ENCODE peak calls at places on chromosomes 13 and 19, in eight cellular contexts. One of them, this sample, is unnamed.
A peak's percentile ranks its signal among the peaks of the same experiment; 100 is the strongest.

GRCh38 chr19:44796701-44797115 is 12.2 kb upstream of the BCAM start:
- DNase-seq in thoracic aorta: no peak
- DNase-seq in AG04450: no peak
- DNase-seq in tibial artery: no peak
- DNase-seq in IMR-90: peak; percentile 23
- DNase-seq in mammary epithelial cell: no peak
- DNase-seq in DND-41: peak; percentile 23
- DNase-seq in AG09309: no peak
- DNase-seq in this sample: peak; percentile 49

GRCh38 chr13:110133425-110134235 is 173.3 kb downstream of the COL4A1 start:
- DNase-seq in thoracic aorta: no peak
- DNase-seq in AG04450: no peak
- DNase-seq in tibial artery: no peak
- DNase-seq in IMR-90: no peak
- DNase-seq in mammary epithelial cell: no peak
- DNase-seq in DND-41: no peak
- DNase-seq in AG09309: no peak
- DNase-seq in this sample: no peak

GRCh38 chr13:89751537-89751936 is 1596.0 kb upstream of the MIR17HG start:
- DNase-seq in thoracic aorta: no peak
- DNase-seq in AG04450: no peak
- DNase-seq in tibial artery: no peak
- DNase-seq in IMR-90: no peak
- DNase-seq in mammary epithelial cell: no peak
- DNase-seq in DND-41: no peak
- DNase-seq in AG09309: no peak
- DNase-seq in this sample: no peak

GRCh38 chr13:52833261-52833660 is 15.2 kb downstream of the PCDH8 start:
- DNase-seq in thoracic aorta: no peak
- DNase-seq in AG04450: no peak
- DNase-seq in tibial artery: no peak
- DNase-seq in IMR-90: no peak
- DNase-seq in mammary epithelial cell: no peak
- DNase-seq in DND-41: no peak
- DNase-seq in AG09309: no peak
- DNase-seq in this sample: no peak

GRCh38 chr19:42402376-42403116 is 12.4 kb upstream of the CNFN start:
- DNase-seq in thoracic aorta: no peak
- DNase-seq in AG04450: no peak
- DNase-seq in tibial artery: no peak
- DNase-seq in IMR-90: no peak
- DNase-seq in mammary epithelial cell: no peak
- DNase-seq in DND-41: no peak
- DNase-seq in AG09309: no peak
- DNase-seq in this sample: no peak

GRCh38 chr19:49080392-49080791 is 4.9 kb upstream of the SNRNP70 start:
- DNase-seq in thoracic aorta: no peak
- DNase-seq in AG04450: no peak
- DNase-seq in tibial artery: no peak
- DNase-seq in IMR-90: no peak
- DNase-seq in mammary epithelial cell: no peak
- DNase-seq in DND-41: no peak
- DNase-seq in AG09309: no peak
- DNase-seq in this sample: no peak

GRCh38 chr13:24834902-24835510 is 71.0 kb downstream of the RNF17 start:
- DNase-seq in thoracic aorta: no peak
- DNase-seq in AG04450: no peak
- DNase-seq in tibial artery: no peak
- DNase-seq in IMR-90: no peak
- DNase-seq in mammary epithelial cell: no peak
- DNase-seq in DND-41: no peak
- DNase-seq in AG09309: no peak
- DNase-seq in this sample: peak; percentile 64

GRCh38 chr13:98142427-98143156 is at the start of gene FARP1:
- DNase-seq in thoracic aorta: no peak
- DNase-seq in AG04450: no peak
- DNase-seq in tibial artery: peak; percentile 88
- DNase-seq in IMR-90: peak; percentile 65
- DNase-seq in mammary epithelial cell: peak; percentile 77
- DNase-seq in DND-41: no peak
- DNase-seq in AG09309: no peak
- DNase-seq in this sample: peak; percentile 80

GRCh38 chr19:16654151-16654550 is 5.8 kb downstream of the SMIM7 start:
- DNase-seq in thoracic aorta: no peak
- DNase-seq in AG04450: no peak
- DNase-seq in tibial artery: no peak
- DNase-seq in IMR-90: no peak
- DNase-seq in mammary epithelial cell: no peak
- DNase-seq in DND-41: peak; percentile 13
- DNase-seq in AG09309: no peak
- DNase-seq in this sample: no peak

GRCh38 chr19:16655727-16656126 is 4.2 kb downstream of the SMIM7 start:
- DNase-seq in thoracic aorta: no peak
- DNase-seq in AG04450: no peak
- DNase-seq in tibial artery: no peak
- DNase-seq in IMR-90: no peak
- DNase-seq in mammary epithelial cell: no peak
- DNase-seq in DND-41: no peak
- DNase-seq in AG09309: no peak
- DNase-seq in this sample: no peak

GRCh38 chr19:16649734-16650133 is 10.2 kb downstream of the SMIM7 start:
- DNase-seq in thoracic aorta: no peak
- DNase-seq in AG04450: no peak
- DNase-seq in tibial artery: no peak
- DNase-seq in IMR-90: no peak
- DNase-seq in mammary epithelial cell: no peak
- DNase-seq in DND-41: no peak
- DNase-seq in AG09309: no peak
- DNase-seq in this sample: no peak

GRCh38 chr19:16654621-16655020 is 5.3 kb downstream of the SMIM7 start:
- DNase-seq in thoracic aorta: no peak
- DNase-seq in AG04450: no peak
- DNase-seq in tibial artery: no peak
- DNase-seq in IMR-90: no peak
- DNase-seq in mammary epithelial cell: no peak
- DNase-seq in DND-41: no peak
- DNase-seq in AG09309: no peak
- DNase-seq in this sample: no peak

GRCh38 chr19:16650821-16651220 is 9.1 kb downstream of the SMIM7 start:
- DNase-seq in thoracic aorta: no peak
- DNase-seq in AG04450: no peak
- DNase-seq in tibial artery: no peak
- DNase-seq in IMR-90: no peak
- DNase-seq in mammary epithelial cell: no peak
- DNase-seq in DND-41: no peak
- DNase-seq in AG09309: no peak
- DNase-seq in this sample: no peak
- TF ChIP-seq CTCF in thoracic aorta: no peak
- TF ChIP-seq CTCF in AG04450: no peak
- TF ChIP-seq CTCF in tibial artery: no peak
- TF ChIP-seq CTCF in IMR-90: no peak
- TF ChIP-seq CTCF in mammary epithelial cell: no peak
- TF ChIP-seq CTCF in DND-41: no peak
- TF ChIP-seq CTCF in AG09309: no peak
- TF ChIP-seq CTCF in this sample: no peak

GRCh38 chr13:37163626-37164365 is 58.3 kb upstream of the CSNK1A1L start:
- DNase-seq in thoracic aorta: no peak
- DNase-seq in AG04450: no peak
- DNase-seq in tibial artery: no peak
- DNase-seq in IMR-90: no peak
- DNase-seq in mammary epithelial cell: no peak
- DNase-seq in DND-41: no peak
- DNase-seq in AG09309: no peak
- DNase-seq in this sample: no peak

GRCh38 chr13:37164635-37165034 is 59.2 kb upstream of the CSNK1A1L start:
- DNase-seq in thoracic aorta: no peak
- DNase-seq in AG04450: no peak
- DNase-seq in tibial artery: no peak
- DNase-seq in IMR-90: no peak
- DNase-seq in mammary epithelial cell: no peak
- DNase-seq in DND-41: no peak
- DNase-seq in AG09309: no peak
- DNase-seq in this sample: no peak

GRCh38 chr13:37168922-37169321 is 63.5 kb upstream of the CSNK1A1L start:
- DNase-seq in thoracic aorta: no peak
- DNase-seq in AG04450: no peak
- DNase-seq in tibial artery: no peak
- DNase-seq in IMR-90: no peak
- DNase-seq in mammary epithelial cell: no peak
- DNase-seq in DND-41: no peak
- DNase-seq in AG09309: no peak
- DNase-seq in this sample: no peak

GRCh38 chr13:37173214-37173613 is 67.8 kb upstream of the CSNK1A1L start:
- DNase-seq in thoracic aorta: no peak
- DNase-seq in AG04450: peak; percentile 69
- DNase-seq in tibial artery: no peak
- DNase-seq in IMR-90: peak; percentile 89
- DNase-seq in mammary epithelial cell: no peak
- DNase-seq in DND-41: no peak
- DNase-seq in AG09309: peak; percentile 89
- DNase-seq in this sample: no peak

DNA sequence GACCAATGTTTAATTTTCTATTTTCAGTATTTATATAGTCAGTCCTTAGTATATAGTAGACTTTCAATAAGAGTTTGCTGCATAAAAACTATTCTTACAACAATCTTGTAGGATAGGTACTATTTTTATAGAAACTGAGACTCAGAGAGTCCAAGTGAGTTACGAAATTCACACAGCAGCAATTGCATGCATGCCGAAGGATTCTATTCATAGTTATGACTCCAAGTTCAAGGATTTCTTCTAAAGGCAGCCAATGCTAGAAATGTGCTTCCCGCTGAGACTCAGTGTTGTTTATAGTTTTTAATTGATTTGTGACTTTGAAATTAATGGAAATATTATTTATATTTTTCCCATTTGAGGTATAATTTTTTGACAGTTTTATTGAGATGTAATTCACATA is 62.7 kb upstream of the CSNK1A1L start:
- DNase-seq in thoracic aorta: no peak
- DNase-seq in AG04450: no peak
- DNase-seq in tibial artery: no peak
- DNase-seq in IMR-90: no peak
- DNase-seq in mammary epithelial cell: no peak
- DNase-seq in DND-41: no peak
- DNase-seq in AG09309: no peak
- DNase-seq in this sample: no peak
- H3K4me3 ChIP-seq in thoracic aorta: no peak overlapping the region
- H3K4me3 ChIP-seq in AG04450: no peak overlapping the region
- H3K4me3 ChIP-seq in tibial artery: no peak overlapping the region
- H3K4me3 ChIP-seq in IMR-90: no peak overlapping the region
- H3K4me3 ChIP-seq in mammary epithelial cell: no peak overlapping the region
- H3K4me3 ChIP-seq in DND-41: no peak overlapping the region
- H3K4me3 ChIP-seq in AG09309: no peak overlapping the region
- H3K4me3 ChIP-seq in this sample: no peak overlapping the region

GRCh38 chr13:26707122-26708006 is 53.2 kb downstream of the GPR12 start:
- DNase-seq in thoracic aorta: no peak
- DNase-seq in AG04450: peak; percentile 7
- DNase-seq in tibial artery: no peak
- DNase-seq in IMR-90: peak; percentile 58
- DNase-seq in mammary epithelial cell: peak; percentile 44
- DNase-seq in DND-41: peak; percentile 67
- DNase-seq in AG09309: peak; percentile 10
- DNase-seq in this sample: peak; percentile 59

GRCh38 chr13:26709461-26709860 is 51.1 kb downstream of the GPR12 start:
- DNase-seq in thoracic aorta: no peak
- DNase-seq in AG04450: no peak
- DNase-seq in tibial artery: no peak
- DNase-seq in IMR-90: no peak
- DNase-seq in mammary epithelial cell: no peak
- DNase-seq in DND-41: no peak
- DNase-seq in AG09309: no peak
- DNase-seq in this sample: no peak

GRCh38 chr13:26710166-26710565 is 50.4 kb downstream of the GPR12 start:
- DNase-seq in thoracic aorta: no peak
- DNase-seq in AG04450: no peak
- DNase-seq in tibial artery: no peak
- DNase-seq in IMR-90: no peak
- DNase-seq in mammary epithelial cell: no peak
- DNase-seq in DND-41: no peak
- DNase-seq in AG09309: no peak
- DNase-seq in this sample: no peak

GRCh38 chr13:26708007-26708297 is 52.6 kb downstream of the GPR12 start:
- DNase-seq in thoracic aorta: no peak
- DNase-seq in AG04450: no peak
- DNase-seq in tibial artery: no peak
- DNase-seq in IMR-90: no peak
- DNase-seq in mammary epithelial cell: no peak
- DNase-seq in DND-41: no peak
- DNase-seq in AG09309: no peak
- DNase-seq in this sample: no peak

DNA sequence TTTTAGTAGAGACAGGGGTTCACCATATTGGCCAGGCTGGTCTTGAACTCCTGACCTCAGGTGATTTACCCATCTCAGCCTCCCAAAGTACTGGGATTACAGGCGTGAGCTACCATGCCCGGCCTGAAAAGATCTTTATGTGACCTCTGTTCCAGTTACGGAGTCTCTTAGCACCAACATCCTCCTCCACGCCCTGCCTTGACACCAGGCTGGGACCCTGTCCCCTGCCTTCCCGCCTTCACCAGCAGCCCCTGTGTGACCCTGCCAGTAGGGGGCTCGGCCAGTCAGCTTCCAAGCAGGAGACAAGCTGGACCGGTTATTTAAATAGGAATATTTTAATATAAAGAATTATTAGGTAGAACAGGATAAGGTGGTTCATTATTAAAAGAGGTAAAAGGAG is 54.2 kb downstream of the GPR12 start:
- DNase-seq in thoracic aorta: no peak
- DNase-seq in AG04450: no peak
- DNase-seq in tibial artery: no peak
- DNase-seq in IMR-90: no peak
- DNase-seq in mammary epithelial cell: no peak
- DNase-seq in DND-41: no peak
- DNase-seq in AG09309: no peak
- DNase-seq in this sample: no peak
- TF ChIP-seq CTCF in thoracic aorta: no peak
- TF ChIP-seq CTCF in AG04450: no peak
- TF ChIP-seq CTCF in tibial artery: no peak
- TF ChIP-seq CTCF in IMR-90: no peak
- TF ChIP-seq CTCF in mammary epithelial cell: no peak
- TF ChIP-seq CTCF in DND-41: peak; percentile 30
- TF ChIP-seq CTCF in AG09309: no peak
- TF ChIP-seq CTCF in this sample: no peak

GRCh38 chr19:33620611-33621010 is 1.1 kb upstream of the CHST8 start:
- DNase-seq in thoracic aorta: no peak
- DNase-seq in AG04450: no peak
- DNase-seq in tibial artery: no peak
- DNase-seq in IMR-90: no peak
- DNase-seq in mammary epithelial cell: no peak
- DNase-seq in DND-41: no peak
- DNase-seq in AG09309: no peak
- DNase-seq in this sample: no peak

GRCh38 chr19:33622505-33622808 is 704 bp downstream of the CHST8 start:
- DNase-seq in thoracic aorta: no peak
- DNase-seq in AG04450: no peak
- DNase-seq in tibial artery: no peak
- DNase-seq in IMR-90: no peak
- DNase-seq in mammary epithelial cell: peak; percentile 25
- DNase-seq in DND-41: no peak
- DNase-seq in AG09309: no peak
- DNase-seq in this sample: no peak

GRCh38 chr19:33621065-33621785 is 528 bp upstream of the CHST8 start:
- DNase-seq in thoracic aorta: no peak
- DNase-seq in AG04450: no peak
- DNase-seq in tibial artery: no peak
- DNase-seq in IMR-90: no peak
- DNase-seq in mammary epithelial cell: no peak
- DNase-seq in DND-41: no peak
- DNase-seq in AG09309: no peak
- DNase-seq in this sample: no peak

GRCh38 chr19:33622809-33623511 is 1.2 kb downstream of the CHST8 start:
- DNase-seq in thoracic aorta: no peak
- DNase-seq in AG04450: no peak
- DNase-seq in tibial artery: no peak
- DNase-seq in IMR-90: no peak
- DNase-seq in mammary epithelial cell: no peak
- DNase-seq in DND-41: no peak
- DNase-seq in AG09309: no peak
- DNase-seq in this sample: no peak

DNA sequence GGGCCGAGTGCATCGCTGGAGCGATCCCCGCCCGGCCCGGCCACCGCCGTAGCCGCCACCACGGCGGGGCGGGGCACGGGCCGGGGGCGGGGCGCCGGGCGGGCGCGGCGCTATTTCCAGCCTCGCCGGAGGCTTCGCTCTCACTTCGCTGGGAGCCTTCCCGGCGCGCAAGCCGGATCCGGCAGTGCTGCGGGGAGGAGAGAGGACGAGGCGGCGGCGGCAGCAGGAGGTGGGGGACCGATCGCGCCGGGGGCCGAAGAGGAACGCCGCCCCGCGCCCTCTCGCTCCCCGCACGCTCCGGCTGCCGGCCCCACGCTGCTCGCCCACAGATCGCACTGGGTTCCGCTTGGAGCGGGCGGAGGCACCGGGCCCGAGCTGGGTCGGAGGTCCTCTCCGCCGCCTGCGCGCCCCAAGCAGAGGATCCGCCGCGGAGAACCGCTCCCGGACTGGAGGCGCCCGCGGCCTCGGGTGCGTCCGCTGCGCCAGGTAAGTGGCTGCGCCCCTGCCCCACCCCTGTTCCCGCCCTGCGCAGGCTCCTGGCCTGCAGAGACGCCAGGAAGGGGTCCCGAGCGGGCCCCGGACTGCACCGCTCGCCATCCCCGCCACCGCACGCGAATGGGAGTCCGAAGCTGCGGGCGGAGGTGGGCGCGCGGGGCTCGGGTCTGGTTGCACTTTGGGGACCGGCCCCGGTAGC is at the start of gene CHST8:
- DNase-seq in thoracic aorta: no peak
- DNase-seq in AG04450: no peak
- DNase-seq in tibial artery: no peak
- DNase-seq in IMR-90: no peak
- DNase-seq in mammary epithelial cell: peak; percentile 29
- DNase-seq in DND-41: no peak
- DNase-seq in AG09309: no peak
- DNase-seq in this sample: no peak
- H3K4me3 ChIP-seq in thoracic aorta: peak within 1 kb of the TSS; percentile 56
- H3K4me3 ChIP-seq in AG04450: no peak within 1 kb of the TSS
- H3K4me3 ChIP-seq in tibial artery: peak within 1 kb of the TSS; percentile 53
- H3K4me3 ChIP-seq in IMR-90: peak within 1 kb of the TSS; percentile 29
- H3K4me3 ChIP-seq in mammary epithelial cell: peak within 1 kb of the TSS; percentile 46
- H3K4me3 ChIP-seq in DND-41: no peak within 1 kb of the TSS
- H3K4me3 ChIP-seq in AG09309: no peak within 1 kb of the TSS
- H3K4me3 ChIP-seq in this sample: no peak within 1 kb of the TSS

This sample was measured in GM12865.